ENCODE peak calls at places on chromosomes 16 and 17, in eight cellular contexts. O, V, N, S, T, Y, W and D are unnamed samples. For H3K36me3, the result is how much of the 10 kb centered on the place peaks cover.

GRCh38 chr17:50037321-50038107 is 18.4 kb upstream of the ITGA3 start:
- DNase-seq in S (no peak), N (no peak), O (peak), T (peak), Y (no peak), V (no peak), W (no peak), D (peak)

GRCh38 chr17:43766413-43767052 is 7.9 kb upstream of the SOST start:
- DNase-seq in V (peak), Y (peak), N (peak), S (peak), T (peak), W (peak), O (no peak), D (peak)

GRCh38 chr16:79797486-79797885 is 196.9 kb upstream of the MAF start:
- DNase-seq in Y (no peak), O (no peak), S (no peak), W (no peak), N (no peak), V (no peak), T (no peak), D (no peak)

GRCh38 chr17:83056583-83057396 is 22.6 kb upstream of the METRNL start:
- DNase-seq in Y (no peak), W (no peak), T (no peak), N (no peak), O (no peak), S (no peak), V (no peak), D (no peak)

GRCh38 chr17:55688057-55688456 is 34.6 kb downstream of the TMEM100 start:
- DNase-seq in V (no peak), N (no peak), T (no peak), S (no peak), W (no peak), O (no peak), Y (no peak), D (no peak)

GRCh38 chr16:22284637-22285515 is 12.3 kb upstream of the POLR3E start:
- DNase-seq in Y (no peak), V (no peak), O (no peak), S (no peak), W (no peak), N (no peak), T (peak), D (peak)

GRCh38 chr17:61385869-61386245 is 13.8 kb upstream of the TBX2 start:
- DNase-seq in V (no peak), O (no peak), Y (no peak), N (no peak), W (no peak), T (peak), S (no peak), D (no peak)

GRCh38 chr17:40548491-40548981 is 16.7 kb downstream of the CCR7 start:
- DNase-seq in T (no peak), Y (no peak), V (no peak), N (no peak), S (no peak), O (no peak), W (no peak), D (no peak)

GRCh38 chr17:75371339-75371738 is 34.1 kb downstream of the GRB2 start:
- DNase-seq in O (no peak), N (no peak), T (no peak), Y (no peak), V (no peak), W (no peak), S (no peak), D (no peak)

GRCh38 chr17:19645608-19646250 is 2.8 kb upstream of the ALDH3A2 start:
- DNase-seq in V (peak), S (no peak), N (peak), Y (peak), T (no peak), O (no peak), W (peak), D (peak)

GRCh38 chr16:2969545-2970521 is 685 bp downstream of the PAQR4 start:
- DNase-seq in T (peak), W (peak), O (peak), S (no peak), N (peak), Y (peak), V (peak), D (peak)

GRCh38 chr17:16349461-16349860 is 3.8 kb downstream of the CENPV start:
- DNase-seq in S (no peak), T (no peak), V (no peak), W (no peak), Y (no peak), O (no peak), N (peak), D (no peak)

GRCh38 chr17:35218901-35219300 is 24.0 kb upstream of the SLFN5 start:
- DNase-seq in W (no peak), S (no peak), O (no peak), Y (peak), N (peak), V (no peak), T (no peak), D (no peak)

GRCh38 chr16:57023541-57024249 is 34.3 kb downstream of the NLRC5 start:
- DNase-seq in N (no peak), T (no peak), O (no peak), V (no peak), W (no peak), S (no peak), Y (no peak), D (no peak)

GRCh38 chr16:79437764-79438728 is 162.5 kb downstream of the MAF start:
- DNase-seq in N (no peak), V (peak), O (no peak), W (peak), S (no peak), T (no peak), Y (no peak), D (peak)

GRCh38 chr16:25006504-25007055 is 8.6 kb downstream of the ARHGAP17 start:
- DNase-seq in Y (peak), V (no peak), W (no peak), O (no peak), N (no peak), T (peak), S (no peak), D (peak)

GRCh38 chr17:79188048-79188447 is 113.4 kb downstream of the ENGASE start:
- DNase-seq in S (peak), Y (no peak), N (no peak), W (peak), V (no peak), O (no peak), T (no peak), D (no peak)

GRCh38 chr16:56743840-56744239 is 13.9 kb downstream of the NUP93 start:
- DNase-seq in S (no peak), N (no peak), Y (peak), V (no peak), W (peak), O (peak), T (peak), D (peak)

GRCh38 chr16:8869212-8869987 is 594 bp upstream of the CARHSP1 start:
- DNase-seq in N (no peak), V (no peak), W (peak), O (no peak), S (no peak), Y (no peak), T (no peak), D (no peak)

GRCh38 chr16:86517652-86518258 is 7.4 kb downstream of the FOXF1 start:
- DNase-seq in W (peak), V (peak), N (peak), O (peak), T (peak), S (peak), Y (peak), D (no peak)

GRCh38 chr16:46582313-46582712 is 38.9 kb downstream of the SHCBP1 start:
- DNase-seq in T (no peak), W (no peak), V (no peak), O (no peak), S (no peak), Y (no peak), N (no peak), D (no peak)

GRCh38 chr17:80290199-80290598 is 29.5 kb downstream of the RNF213 start:
- DNase-seq in V (no peak), N (no peak), W (no peak), Y (no peak), T (no peak), S (no peak), O (no peak), D (no peak)

GRCh38 chr16:54933281-54934150 is 2.9 kb downstream of the IRX5 start:
- DNase-seq in S (no peak), Y (no peak), N (no peak), V (peak), O (peak), W (peak), T (no peak), D (peak)

GRCh38 chr17:61837175-61838051 is 25.9 kb downstream of the BRIP1 start:
- DNase-seq in S (peak), V (peak), T (peak), N (peak), W (peak), Y (peak), O (peak), D (peak)

GRCh38 chr17:41718287-41718645 is 6.1 kb downstream of the GAST start:
- DNase-seq in V (no peak), S (no peak), Y (no peak), N (no peak), T (no peak), O (no peak), W (no peak), D (no peak)

GRCh38 chr16:17921357-17921978 is 415.1 kb downstream of the NPIPA8 start:
- DNase-seq in T (no peak), O (peak), W (peak), S (peak), N (peak), Y (no peak), V (no peak), D (no peak)

GRCh38 chr17:6843241-6843890 is 11.8 kb upstream of the TEKT1 start:
- DNase-seq in N (peak), W (peak), Y (peak), S (peak), T (peak), O (peak), V (peak), D (peak)

GRCh38 chr16:82855471-82855870 is 228.7 kb downstream of the CDH13 start:
- DNase-seq in Y (no peak), S (no peak), N (no peak), W (no peak), O (no peak), T (no peak), V (no peak), D (peak)

GRCh38 chr16:64365448-64365858 is 756.4 kb downstream of the CDH11 start:
- DNase-seq in V (no peak), Y (peak), N (no peak), W (no peak), S (no peak), O (no peak), T (peak), D (peak)

GRCh38 chr16:51651061-51651466 is 500.0 kb upstream of the SALL1 start:
- DNase-seq in V (no peak), T (no peak), S (no peak), O (no peak), Y (no peak), N (no peak), W (peak), D (no peak)

GRCh38 chr17:32819787-32820186 is 57.1 kb downstream of the MYO1D start:
- DNase-seq in V (no peak), Y (no peak), O (no peak), T (no peak), W (no peak), N (no peak), S (no peak), D (no peak)

GRCh38 chr16:81676571-81677374 is 102.3 kb upstream of the PLCG2 start:
- DNase-seq in N (no peak), S (no peak), O (no peak), W (no peak), V (no peak), Y (no peak), T (no peak), D (no peak)

GRCh38 chr17:43974541-43975315 is 21.0 kb upstream of the PYY start:
- DNase-seq in Y (no peak), N (no peak), O (no peak), V (no peak), W (no peak), T (no peak), S (no peak), D (no peak)

GRCh38 chr17:40106760-40107265 is 6.4 kb upstream of the NR1D1 start:
- DNase-seq in T (no peak), N (no peak), O (no peak), S (no peak), W (peak), Y (no peak), V (no peak), D (no peak)

GRCh38 chr17:5138616-5139453 is 23.0 kb downstream of the USP6 start:
- DNase-seq in S (no peak), N (no peak), Y (no peak), T (no peak), V (no peak), O (no peak), W (no peak), D (no peak)

GRCh38 chr16:72371307-72372081 is 199.5 kb upstream of the PMFBP1 start:
- DNase-seq in N (no peak), W (peak), O (peak), Y (peak), T (peak), S (peak), V (peak), D (peak)

GRCh38 chr16:19135201-19135838 is 21.6 kb downstream of the ITPRIPL2 start:
- DNase-seq in O (no peak), N (no peak), T (no peak), Y (no peak), S (no peak), V (no peak), W (no peak), D (no peak)

GRCh38 chr17:60941028-60941427 is 263.4 kb downstream of the BCAS3 start:
- DNase-seq in T (peak), Y (peak), N (no peak), W (peak), V (no peak), O (peak), S (no peak), D (peak)

GRCh38 chr17:66939461-66940114 is 24.9 kb upstream of the CACNG4 start:
- DNase-seq in O (no peak), N (no peak), Y (no peak), V (no peak), T (no peak), W (no peak), S (no peak), D (no peak)

GRCh38 chr17:68867759-68868516 is 87.3 kb downstream of the ABCA8 start:
- DNase-seq in N (no peak), T (no peak), S (no peak), Y (peak), W (peak), V (no peak), O (no peak), D (no peak)
- H3K36me3 ChIP-seq in N (under half), T (under half), S (under half), Y (under half), W (under half), V (under half), O (under half), D (under half)

DNA sequence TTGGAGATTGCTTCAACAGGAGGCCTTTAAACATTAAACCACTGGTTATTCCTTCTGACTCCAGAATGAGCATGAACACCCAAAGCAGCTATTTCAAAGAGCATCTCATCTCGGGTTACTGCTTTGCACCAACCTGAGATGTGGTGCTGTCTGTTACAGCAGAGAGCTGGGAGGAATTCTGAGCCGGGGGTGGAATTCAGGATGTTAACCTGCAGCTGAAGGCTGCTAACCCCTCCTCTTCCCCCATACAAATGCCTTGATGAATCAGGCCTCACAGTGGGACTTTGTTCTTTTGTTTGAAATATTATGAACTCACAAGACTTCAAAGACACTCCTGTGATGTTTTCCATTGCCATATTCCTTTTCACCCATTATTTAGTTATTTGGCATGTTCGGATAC is 113.1 kb downstream of the SHISA9 start:
- DNase-seq in Y (no peak), S (no peak), T (no peak), V (no peak), O (peak), W (peak), N (no peak), D (no peak)
- H3K4me2 ChIP-seq in Y (no peak), S (no peak), T (no peak), V (no peak), O (no peak), W (peak), N (no peak), D (no peak)

GRCh38 chr16:85173077-85173980 is 61.1 kb upstream of the CIBAR2 start:
- DNase-seq in N (no peak), T (peak), V (no peak), O (peak), S (peak), W (no peak), Y (peak), D (peak)
- H3K4me3 ChIP-seq in N (no peak), T (peak), V (no peak), O (no peak), S (peak), W (peak), Y (peak), D (peak)

GRCh38 chr16:50035468-50035992 is 10.5 kb downstream of the CNEP1R1 start:
- DNase-seq in Y (no peak), S (no peak), V (no peak), W (no peak), T (no peak), O (no peak), N (no peak), D (no peak)
- H3K36me3 ChIP-seq in Y (under half), S (under half), V (half or more), W (under half), T (under half), O (under half), N (under half), D (under half)

GRCh38 chr17:63488851-63489250 is 12.0 kb downstream of the ACE start:
- DNase-seq in Y (no peak), V (no peak), T (no peak), O (no peak), N (no peak), W (no peak), S (no peak), D (no peak)
- H3K4me2 ChIP-seq in Y (no peak), V (no peak), T (no peak), O (no peak), N (no peak), W (no peak), S (no peak), D (no peak)

GRCh38 chr17:8226536-8227237 is 16.3 kb upstream of the AURKB start:
- DNase-seq in N (no peak), S (peak), W (peak), T (peak), O (peak), Y (peak), V (peak), D (peak)
- H3K4me3 ChIP-seq in N (no peak), S (no peak), W (peak), T (peak), O (no peak), Y (peak), V (peak), D (peak)

DNA sequence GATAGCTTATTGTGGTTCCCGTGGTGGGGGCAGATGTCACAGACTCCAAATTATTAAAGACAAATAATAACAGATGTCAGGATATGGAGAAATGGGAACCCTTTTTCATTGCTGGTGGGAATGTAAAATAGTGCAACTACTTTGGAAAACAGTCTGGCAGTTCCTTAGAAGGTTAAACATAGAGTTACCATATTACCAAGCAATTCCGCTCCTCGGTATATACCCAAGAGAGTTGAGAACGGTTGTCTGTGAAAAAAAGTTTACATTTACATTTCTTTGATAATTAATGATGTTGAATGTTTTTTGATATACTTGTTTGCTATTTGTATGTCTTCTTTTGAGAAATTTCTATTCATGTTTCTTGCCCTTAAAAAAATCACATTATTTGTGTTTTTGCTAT is 41.2 kb downstream of the OR1D5 start:
- DNase-seq in Y (no peak), S (no peak), W (no peak), O (no peak), V (no peak), N (no peak), T (no peak), D (no peak)
- H3K36me3 ChIP-seq in Y (under half), S (under half), W (under half), O (under half), V (under half), N (under half), T (under half), D (under half)

GRCh38 chr16:30096862-30097563 is 1.0 kb upstream of the YPEL3 start:
- DNase-seq in S (no peak), T (no peak), V (no peak), N (no peak), O (peak), Y (peak), W (no peak), D (no peak)
- H3K4me2 ChIP-seq in S (peak), T (no peak), V (no peak), N (peak), O (no peak), Y (no peak), W (peak), D (peak)

DNA sequence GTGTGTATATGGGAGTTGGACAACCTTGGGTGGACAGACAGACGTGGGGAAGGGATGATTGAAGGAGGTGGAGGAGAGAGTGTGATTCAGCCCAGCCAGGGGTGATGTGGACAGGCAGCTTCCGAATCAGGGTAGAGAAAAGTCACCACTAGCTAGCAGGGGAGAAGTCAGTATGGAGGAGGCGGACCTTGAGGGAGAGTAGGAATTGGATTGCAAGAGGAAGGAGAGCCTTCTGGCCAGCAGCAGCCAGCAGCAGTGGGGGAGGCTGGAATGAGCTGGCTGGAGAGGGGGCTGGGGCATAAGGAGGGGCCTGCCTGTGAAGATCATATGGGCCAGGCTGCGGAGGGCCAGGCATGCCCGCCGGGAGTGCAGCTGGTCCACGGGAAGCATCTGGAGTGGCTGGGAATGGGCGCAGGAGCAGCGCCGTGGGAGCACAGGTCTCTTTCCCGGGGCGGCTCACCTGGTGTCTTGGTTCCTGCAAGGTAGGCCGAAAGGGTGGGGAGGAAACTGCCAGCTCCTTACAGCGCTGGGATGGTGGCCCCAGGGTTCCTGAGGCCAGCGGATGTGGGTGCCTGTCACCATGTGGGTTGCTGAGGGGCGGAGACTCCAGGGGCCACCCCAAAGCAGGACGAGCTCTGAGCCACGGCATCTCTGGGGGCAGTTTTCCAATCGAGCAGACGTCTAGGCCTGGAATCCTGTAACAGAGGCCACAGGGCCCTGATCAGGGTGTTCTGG is 235.3 kb downstream of the SEC14L1 start:
- DNase-seq in V (no peak), Y (no peak), N (no peak), T (peak), S (no peak), O (peak), W (no peak), D (peak)
- H3K4me3 ChIP-seq in V (peak), Y (no peak), N (no peak), T (peak), S (no peak), O (no peak), W (peak), D (peak)